ENCODE peak calls at places on chromosome X, in five cellular contexts. Q, V, Z, K and R are unnamed samples.

GRCh38 chrX:64894454-64895038 is 81.7 kb downstream of the ZC4H2 start:
- DNase-seq in Q (peak), V (no peak), Z (peak), K (no peak), R (no peak)

GRCh38 chrX:55839480-55839879 is 121.9 kb downstream of the RRAGB start:
- DNase-seq in Q (peak), V (no peak), Z (peak), K (no peak), R (peak)

GRCh38 chrX:149682956-149683947 is 28.6 kb upstream of the MAGEA11 start:
- DNase-seq in Q (no peak), V (no peak), Z (no peak), K (no peak), R (no peak)

GRCh38 chrX:103730746-103731508 is 20.2 kb downstream of the TMEM31 start:
- DNase-seq in Q (no peak), V (no peak), Z (peak), K (no peak), R (no peak)

GRCh38 chrX:120477453-120477852 is 8.4 kb upstream of the LAMP2 start:
- DNase-seq in Q (no peak), V (no peak), Z (no peak), K (no peak), R (no peak)

GRCh38 chrX:22032084-22032483 is at the start of gene PHEX:
- DNase-seq in Q (no peak), V (no peak), Z (no peak), K (no peak), R (no peak)

GRCh38 chrX:68462653-68463052 is 29.4 kb upstream of the OPHN1 start:
- DNase-seq in Q (peak), V (peak), Z (no peak), K (no peak), R (no peak)

GRCh38 chrX:119685225-119686066 is 7.5 kb downstream of the SEPTIN6 start:
- DNase-seq in Q (peak), V (peak), Z (no peak), K (peak), R (no peak)

GRCh38 chrX:129768586-129769466 is 10.9 kb upstream of the SASH3 start:
- DNase-seq in Q (no peak), V (no peak), Z (no peak), K (no peak), R (no peak)

GRCh38 chrX:24920769-24921168 is 95.0 kb downstream of the ARX start:
- DNase-seq in Q (no peak), V (no peak), Z (no peak), K (no peak), R (no peak)

GRCh38 chrX:101619336-101619735 is 1.5 kb upstream of the ARMCX6 start:
- DNase-seq in Q (no peak), V (peak), Z (peak), K (no peak), R (no peak)

GRCh38 chrX:153564047-153564606 is 34.8 kb downstream of the CCNQ start:
- DNase-seq in Q (no peak), V (peak), Z (no peak), K (peak), R (no peak)

GRCh38 chrX:78119521-78120227 is 15.6 kb downstream of the PGK1 start:
- DNase-seq in Q (no peak), V (no peak), Z (no peak), K (no peak), R (no peak)

GRCh38 chrX:128078545-128078944 is 26.3 kb upstream of the ACTRT1 start:
- DNase-seq in Q (no peak), V (no peak), Z (no peak), K (no peak), R (no peak)

GRCh38 chrX:6384391-6384790 is 150.5 kb downstream of the VCX3A start:
- DNase-seq in Q (no peak), V (peak), Z (no peak), K (no peak), R (no peak)

GRCh38 chrX:599837-600715 is 30.5 kb upstream of the SHOX start:
- DNase-seq in Q (no peak), V (no peak), Z (no peak), K (no peak), R (no peak)

GRCh38 chrX:141341341-141341740 is 99.0 kb upstream of the SPANXC start:
- DNase-seq in Q (no peak), V (no peak), Z (no peak), K (no peak), R (no peak)

GRCh38 chrX:153744210-153745066 is 19.6 kb upstream of the PLXNB3 start:
- DNase-seq in Q (no peak), V (peak), Z (no peak), K (peak), R (peak)

GRCh38 chrX:54359408-54359807 is 1.6 kb upstream of the WNK3 start:
- DNase-seq in Q (no peak), V (no peak), Z (no peak), K (no peak), R (no peak)

GRCh38 chrX:19563746-19564145 is 48.4 kb upstream of the MAP3K15 start:
- DNase-seq in Q (peak), V (no peak), Z (no peak), K (no peak), R (no peak)

GRCh38 chrX:20427173-20427770 is 160.6 kb upstream of the RPS6KA3 start:
- DNase-seq in Q (no peak), V (no peak), Z (no peak), K (no peak), R (no peak)

GRCh38 chrX:20060961-20061868 is 55.5 kb downstream of the MAP7D2 start:
- DNase-seq in Q (no peak), V (peak), Z (peak), K (no peak), R (no peak)

GRCh38 chrX:10981491-10981890 is 129.6 kb upstream of the HCCS start:
- DNase-seq in Q (no peak), V (no peak), Z (no peak), K (no peak), R (no peak)

GRCh38 chrX:53080628-53081580 is 1.3 kb upstream of the TSPYL2 start:
- DNase-seq in Q (peak), V (no peak), Z (no peak), K (no peak), R (no peak)

GRCh38 chrX:8179653-8180052 is 8.6 kb upstream of the VCX2 start:
- DNase-seq in Q (no peak), V (no peak), Z (no peak), K (no peak), R (no peak)